ENCODE peak calls at places on chromosomes 13 and 19, in four cellular contexts. One of them, this sample, is unnamed.

GRCh38 chr19:51064534-51065220 is at the start of gene KLK13:
- DNase-seq in GM12891: no peak
- DNase-seq in IMR-90: no peak
- DNase-seq in ovary: peak; percentile 66
- DNase-seq in this sample: no peak

GRCh38 chr13:82407321-82407720 is 1475.0 kb downstream of the SLITRK1 start:
- DNase-seq in GM12891: no peak
- DNase-seq in ovary: no peak
- DNase-seq in IMR-90: no peak
- DNase-seq in this sample: no peak

GRCh38 chr13:21074601-21075302 is 13.4 kb upstream of the LATS2 start:
- DNase-seq in IMR-90: no peak
- DNase-seq in GM12891: peak; percentile 31
- DNase-seq in ovary: peak; percentile 59
- DNase-seq in this sample: no peak

GRCh38 chr19:2315818-2316353 is 7.9 kb upstream of the LINGO3 start:
- DNase-seq in GM12891: no peak
- DNase-seq in IMR-90: peak; percentile 56
- DNase-seq in ovary: no peak
- DNase-seq in this sample: peak; percentile 50

GRCh38 chr13:53683608-53684007 is 655.0 kb downstream of the OLFM4 start:
- DNase-seq in IMR-90: no peak
- DNase-seq in ovary: no peak
- DNase-seq in GM12891: no peak
- DNase-seq in this sample: no peak

GRCh38 chr13:42022796-42023493 is 25.5 kb upstream of the DGKH start:
- DNase-seq in GM12891: no peak
- DNase-seq in ovary: no peak
- DNase-seq in IMR-90: no peak
- DNase-seq in this sample: no peak

GRCh38 chr13:102195566-102196462 is 206.0 kb downstream of the FGF14 start:
- DNase-seq in IMR-90: peak; percentile 47
- DNase-seq in GM12891: no peak
- DNase-seq in ovary: no peak
- DNase-seq in this sample: no peak

GRCh38 chr19:1864480-1865171 is 1.2 kb upstream of the KLF16 start:
- DNase-seq in GM12891: peak; percentile 86
- DNase-seq in IMR-90: peak; percentile 38
- DNase-seq in ovary: peak; percentile 84
- DNase-seq in this sample: peak; percentile 83

GRCh38 chr13:81957121-81957520 is 1616.2 kb upstream of the SPRY2 start:
- DNase-seq in GM12891: no peak
- DNase-seq in ovary: no peak
- DNase-seq in IMR-90: no peak
- DNase-seq in this sample: no peak

GRCh38 chr13:110119943-110120905 is 186.7 kb downstream of the COL4A1 start:
- DNase-seq in ovary: no peak
- DNase-seq in GM12891: no peak
- DNase-seq in IMR-90: peak; percentile 41
- DNase-seq in this sample: no peak

GRCh38 chr19:38559428-38560401 is 58.0 kb downstream of the MAP4K1 start:
- DNase-seq in GM12891: peak; percentile 46
- DNase-seq in IMR-90: no peak
- DNase-seq in ovary: no peak
- DNase-seq in this sample: no peak

GRCh38 chr13:19268331-19268730 is 86.7 kb upstream of the TUBA3C start:
- DNase-seq in ovary: no peak
- DNase-seq in GM12891: no peak
- DNase-seq in IMR-90: no peak
- DNase-seq in this sample: no peak

GRCh38 chr19:39430675-39431593 is 4.8 kb downstream of the RPS16 start:
- DNase-seq in ovary: no peak
- DNase-seq in GM12891: no peak
- DNase-seq in IMR-90: peak; percentile 100
- DNase-seq in this sample: no peak

GRCh38 chr19:2516727-2517126 is 40.8 kb downstream of the GADD45B start:
- DNase-seq in GM12891: no peak
- DNase-seq in IMR-90: no peak
- DNase-seq in ovary: no peak
- DNase-seq in this sample: no peak

GRCh38 chr13:51585696-51586095 is 1.4 kb downstream of the WDFY2 start:
- DNase-seq in GM12891: no peak
- DNase-seq in ovary: no peak
- DNase-seq in IMR-90: peak; percentile 62
- DNase-seq in this sample: peak; percentile 54

GRCh38 chr13:65456150-65456912 is 1773.8 kb downstream of the PCDH9 start:
- DNase-seq in ovary: no peak
- DNase-seq in IMR-90: peak; percentile 66
- DNase-seq in GM12891: no peak
- DNase-seq in this sample: no peak

GRCh38 chr19:6970478-6970877 is 50.8 kb downstream of the MBD3L2B start:
- DNase-seq in GM12891: no peak
- DNase-seq in ovary: no peak
- DNase-seq in IMR-90: no peak
- DNase-seq in this sample: no peak

GRCh38 chr19:46613525-46613924 is 11.4 kb downstream of the PTGIR start:
- DNase-seq in ovary: peak; percentile 37
- DNase-seq in GM12891: no peak
- DNase-seq in IMR-90: no peak
- DNase-seq in this sample: no peak

GRCh38 chr19:3333662-3334061 is 32.7 kb upstream of the NFIC start:
- DNase-seq in IMR-90: no peak
- DNase-seq in ovary: no peak
- DNase-seq in GM12891: no peak
- DNase-seq in this sample: no peak

GRCh38 chr13:67101730-67102467 is 128.2 kb downstream of the PCDH9 start:
- DNase-seq in IMR-90: peak; percentile 6
- DNase-seq in ovary: no peak
- DNase-seq in GM12891: no peak
- DNase-seq in this sample: no peak

GRCh38 chr19:33904681-33905080 is 108.0 kb downstream of the KCTD15 start:
- DNase-seq in GM12891: no peak
- DNase-seq in ovary: peak; percentile 56
- DNase-seq in IMR-90: no peak
- DNase-seq in this sample: no peak

GRCh38 chr19:35925501-35925900 is 10.7 kb upstream of the LRFN3 start:
- DNase-seq in GM12891: no peak
- DNase-seq in ovary: no peak
- DNase-seq in IMR-90: no peak
- DNase-seq in this sample: no peak

GRCh38 chr19:10565567-10566407 is at the start of gene KRI1:
- DNase-seq in IMR-90: peak; percentile 95
- DNase-seq in GM12891: peak; percentile 93
- DNase-seq in ovary: peak; percentile 99
- DNase-seq in this sample: peak; percentile 99

GRCh38 chr13:44322928-44323327 is 50.7 kb upstream of the SERP2 start:
- DNase-seq in GM12891: no peak
- DNase-seq in ovary: no peak
- DNase-seq in IMR-90: no peak
- DNase-seq in this sample: no peak

GRCh38 chr13:69168436-69168835 is 939.2 kb upstream of the ATXN8OS start:
- DNase-seq in GM12891: no peak
- DNase-seq in IMR-90: no peak
- DNase-seq in ovary: no peak
- DNase-seq in this sample: no peak

DNA sequence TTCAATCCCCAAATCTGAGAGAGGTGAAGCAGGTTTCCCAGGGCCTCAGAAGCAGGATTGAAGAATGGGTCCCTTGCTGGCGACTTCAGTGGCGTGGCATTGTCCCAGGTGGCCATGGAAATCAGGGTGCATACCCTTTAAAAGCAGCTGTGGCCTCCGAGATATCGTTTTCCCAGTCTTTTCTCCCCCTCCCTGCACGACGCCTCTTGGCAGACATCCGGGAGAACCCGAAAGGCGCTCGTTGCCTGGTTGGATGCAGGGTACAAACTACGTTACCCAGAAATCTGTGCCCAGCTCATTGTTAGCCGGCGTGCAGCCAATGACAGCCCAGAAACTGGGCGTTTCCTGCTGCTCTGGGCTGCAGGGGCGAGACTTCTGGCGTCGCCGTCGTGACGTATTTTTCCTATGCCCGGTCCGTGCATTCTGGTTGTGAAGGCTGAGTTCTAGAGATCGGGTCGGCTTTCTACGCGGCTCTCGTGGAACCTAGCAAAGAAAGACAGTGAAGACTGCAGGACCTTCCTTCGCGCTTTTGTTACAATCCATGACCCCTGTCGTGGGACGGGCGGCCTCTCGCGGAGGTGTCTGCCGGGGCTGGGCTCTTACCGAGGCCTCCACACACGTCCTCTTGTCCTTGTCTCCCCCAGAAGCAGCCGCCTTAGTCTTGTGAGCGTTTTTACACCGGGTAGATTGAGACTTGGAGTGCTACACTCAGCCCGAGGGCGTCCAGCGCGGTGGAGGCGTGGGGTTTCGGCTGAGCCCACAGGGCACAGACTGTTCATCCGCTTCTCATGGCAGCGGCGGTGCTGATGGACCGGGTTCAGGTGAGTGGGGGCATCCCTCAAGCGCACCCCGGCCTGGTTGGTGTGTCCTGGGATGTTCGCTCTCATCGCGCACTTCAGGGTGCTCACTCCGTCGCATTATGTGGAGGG is at the start of gene ZNF304:
- DNase-seq in GM12891: peak; percentile 83
- DNase-seq in IMR-90: peak; percentile 95
- DNase-seq in ovary: peak; percentile 93
- DNase-seq in this sample: peak; percentile 95
- TF ChIP-seq POLR2A in GM12891: peak; percentile 31
- TF ChIP-seq POLR2A in IMR-90: peak; percentile 54
- TF ChIP-seq POLR2A in ovary: no peak
- TF ChIP-seq POLR2A in this sample: peak; percentile 73

GRCh38 chr13:47480941-47481340 is 520.1 kb downstream of the SUCLA2 start:
- DNase-seq in GM12891: no peak
- DNase-seq in IMR-90: no peak
- DNase-seq in ovary: no peak
- DNase-seq in this sample: no peak

GRCh38 chr13:47478985-47479384 is 522.1 kb downstream of the SUCLA2 start:
- DNase-seq in IMR-90: no peak
- DNase-seq in ovary: no peak
- DNase-seq in GM12891: no peak
- DNase-seq in this sample: no peak

GRCh38 chr13:47484564-47484963 is 516.5 kb downstream of the SUCLA2 start:
- DNase-seq in ovary: no peak
- DNase-seq in GM12891: no peak
- DNase-seq in IMR-90: peak; percentile 89
- DNase-seq in this sample: no peak

GRCh38 chr13:47481521-47481920 is 519.6 kb downstream of the SUCLA2 start:
- DNase-seq in ovary: no peak
- DNase-seq in GM12891: no peak
- DNase-seq in IMR-90: peak; percentile 23
- DNase-seq in this sample: no peak

DNA sequence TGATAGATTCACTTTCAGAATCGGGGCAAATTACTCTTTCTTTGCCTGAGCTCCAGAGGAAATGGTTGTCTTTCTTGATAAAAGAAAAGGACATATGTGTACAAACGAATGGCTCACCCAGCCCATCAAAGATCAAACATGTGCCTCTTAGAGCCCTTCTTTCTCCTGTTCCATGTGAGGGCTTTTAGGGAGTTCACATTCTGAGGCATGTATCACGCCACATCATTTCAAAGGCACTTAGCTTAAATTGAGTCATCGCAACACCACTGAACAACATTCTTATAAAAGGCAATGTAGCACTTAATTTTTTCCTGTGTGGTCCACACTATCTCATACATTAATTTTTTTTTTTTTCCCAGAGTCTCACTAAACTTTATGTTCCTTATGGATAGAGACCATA is 521.0 kb downstream of the SUCLA2 start:
- DNase-seq in GM12891: no peak
- DNase-seq in IMR-90: peak; percentile 96
- DNase-seq in ovary: no peak
- DNase-seq in this sample: no peak
- TF ChIP-seq POLR2A in GM12891: no peak
- TF ChIP-seq POLR2A in IMR-90: no peak
- TF ChIP-seq POLR2A in ovary: no peak
- TF ChIP-seq POLR2A in this sample: no peak

GRCh38 chr19:18468517-18468916 is 30.6 kb upstream of the ISYNA1 start:
- DNase-seq in GM12891: no peak
- DNase-seq in IMR-90: no peak
- DNase-seq in ovary: no peak
- DNase-seq in this sample: no peak
- TF ChIP-seq POLR2A in GM12891: no peak
- TF ChIP-seq POLR2A in IMR-90: no peak
- TF ChIP-seq POLR2A in ovary: no peak
- TF ChIP-seq POLR2A in this sample: no peak

DNA sequence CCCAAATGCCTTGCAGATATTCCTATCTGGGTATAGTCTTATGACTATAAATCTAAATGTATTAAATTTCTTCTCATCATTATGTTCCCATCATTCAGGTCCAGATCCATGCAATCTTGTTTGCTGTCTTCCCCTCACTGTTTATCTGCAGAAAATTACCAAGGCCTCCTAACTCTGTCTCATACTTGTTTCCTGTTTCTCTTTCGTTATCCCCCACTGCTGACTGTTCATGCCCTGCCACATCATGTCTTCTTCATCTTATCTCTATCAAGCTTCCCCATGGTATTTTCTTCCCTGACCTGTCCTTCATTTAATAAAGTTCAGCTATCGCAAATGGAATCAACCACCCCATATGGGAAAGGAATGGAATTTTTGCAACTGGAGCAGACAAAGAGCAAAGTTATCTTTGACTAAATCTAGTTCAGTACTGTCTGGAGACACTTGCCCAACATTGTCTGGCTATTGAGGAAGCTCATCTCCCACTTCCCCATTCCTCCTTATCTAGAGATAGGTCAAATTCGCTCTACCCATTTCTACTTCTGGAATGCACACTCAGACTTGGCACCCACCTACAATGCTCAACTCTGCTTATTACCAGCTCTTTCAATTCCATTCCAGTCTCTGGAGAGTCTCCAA is 1358.1 kb downstream of the EFNB2 start:
- DNase-seq in ovary: no peak
- DNase-seq in IMR-90: no peak
- DNase-seq in GM12891: no peak
- DNase-seq in this sample: no peak
- TF ChIP-seq POLR2A in ovary: no peak
- TF ChIP-seq POLR2A in IMR-90: no peak
- TF ChIP-seq POLR2A in GM12891: no peak
- TF ChIP-seq POLR2A in this sample: no peak

GRCh38 chr13:113448885-113449692 is 4.2 kb downstream of the ADPRHL1 start:
- DNase-seq in ovary: peak; percentile 86
- DNase-seq in GM12891: peak; percentile 49
- DNase-seq in IMR-90: no peak
- DNase-seq in this sample: peak; percentile 59
- TF ChIP-seq POLR2A in ovary: no peak
- TF ChIP-seq POLR2A in GM12891: peak; percentile 86
- TF ChIP-seq POLR2A in IMR-90: no peak
- TF ChIP-seq POLR2A in this sample: no peak